ENCODE peak calls at places on chromosomes 4 and X, in four cellular contexts. C, A, R and D are unnamed samples.

GRCh38 chrX:17584248-17584681 is 153.0 kb upstream of the SCML1 start:
- ATAC-seq in C (no peak), A (no peak), R (no peak), D (no peak)

GRCh38 chr4:108620933-108621905 is 843 bp downstream of the RPL34 start:
- ATAC-seq in C (no peak), A (no peak), R (no peak), D (no peak)

GRCh38 chr4:152659806-152660205 is 20.0 kb downstream of the TMEM154 start:
- ATAC-seq in C (no peak), A (no peak), R (no peak), D (no peak)

GRCh38 chrX:75546724-75547123 is 23.9 kb upstream of the ZDHHC15 start:
- ATAC-seq in C (no peak), A (no peak), R (peak; percentile 27), D (no peak)

GRCh38 chrX:39638526-39638925 is 459.2 kb downstream of the BCOR start:
- ATAC-seq in C (no peak), A (no peak), R (no peak), D (no peak)

GRCh38 chr4:88690355-88690754 is 7.3 kb downstream of the NAP1L5 start:
- ATAC-seq in C (no peak), A (no peak), R (peak; percentile 82), D (peak; percentile 82)

GRCh38 chr4:147846318-147847135 is 114.6 kb downstream of the ARHGAP10 start:
- ATAC-seq in C (no peak), A (peak; percentile 84), R (no peak), D (no peak)

GRCh38 chr4:88792821-88793220 is 95.2 kb upstream of the NAP1L5 start:
- ATAC-seq in C (no peak), A (no peak), R (no peak), D (no peak)

GRCh38 chr4:31045724-31046318 is 325.7 kb downstream of the PCDH7 start:
- ATAC-seq in C (no peak), A (no peak), R (no peak), D (no peak)

GRCh38 chr4:37763831-37764230 is 62.7 kb upstream of the PGM2 start:
- ATAC-seq in C (no peak), A (no peak), R (no peak), D (no peak)

GRCh38 chr4:75069493-75070074 is 136.7 kb downstream of the PARM1 start:
- ATAC-seq in C (no peak), A (no peak), R (no peak), D (no peak)

GRCh38 chr4:62271107-62271506 is 1071.0 kb downstream of the ADGRL3 start:
- ATAC-seq in C (no peak), A (no peak), R (no peak), D (no peak)

GRCh38 chr4:38691251-38692008 is 27.4 kb downstream of the KLF3 start:
- ATAC-seq in C (no peak), A (no peak), R (peak; percentile 86), D (peak; percentile 88)

GRCh38 chr4:89338206-89338605 is 30.6 kb upstream of the GPRIN3 start:
- ATAC-seq in C (no peak), A (no peak), R (no peak), D (no peak)

GRCh38 chr4:16583764-16584163 is 314.7 kb downstream of the LDB2 start:
- ATAC-seq in C (no peak), A (no peak), R (no peak), D (no peak)

GRCh38 chr4:34432706-34433105 is 1811.6 kb downstream of the ARAP2 start:
- ATAC-seq in C (no peak), A (no peak), R (no peak), D (no peak)

GRCh38 chr4:189177130-189177529 is 763.5 kb upstream of the FRG1 start:
- ATAC-seq in C (no peak), A (no peak), R (no peak), D (no peak)

GRCh38 chr4:26220704-26221103 is 100.1 kb upstream of the RBPJ start:
- ATAC-seq in C (no peak), A (no peak), R (no peak), D (no peak)

GRCh38 chrX:45818913-45819312 is 618.2 kb upstream of the DIPK2B start:
- ATAC-seq in C (no peak), A (no peak), R (no peak), D (no peak)